ENCODE peak calls at places on chromosome 13, in seven cellular contexts. X, U, I, P, V, M and E are unnamed samples.

GRCh38 chr13:50222569-50223332 is 207.5 kb downstream of the KCNRG start:
- DNase-seq in X (no peak), P (no peak), I (peak; percentile 68), M (peak; percentile 35), V (no peak), U (peak; percentile 62), E (no peak)

GRCh38 chr13:47249296-47249695 is 352.4 kb upstream of the HTR2A start:
- DNase-seq in U (no peak), X (no peak), I (peak; percentile 7), V (no peak), P (no peak), M (no peak), E (no peak)

GRCh38 chr13:104943331-104943730 is 1592.1 kb downstream of the EFNB2 start:
- DNase-seq in X (no peak), U (no peak), P (no peak), M (no peak), V (no peak), I (no peak), E (no peak)

GRCh38 chr13:20487927-20488326 is 37.7 kb downstream of the CRYL1 start:
- DNase-seq in I (no peak), M (no peak), P (no peak), U (no peak), X (no peak), V (no peak), E (no peak)

GRCh38 chr13:110382229-110382628 is 75.1 kb downstream of the COL4A2 start:
- DNase-seq in X (no peak), M (peak; percentile 34), U (peak; percentile 89), V (no peak), I (peak; percentile 92), P (no peak), E (no peak)

GRCh38 chr13:46559272-46559805 is 6.4 kb downstream of the LRCH1 start:
- DNase-seq in V (no peak), P (no peak), X (no peak), U (no peak), M (peak; percentile 20), I (no peak), E (no peak)

GRCh38 chr13:45102136-45102802 is 18.0 kb upstream of the GTF2F2 start:
- DNase-seq in M (no peak), P (no peak), I (peak; percentile 55), U (no peak), V (no peak), X (no peak), E (peak; percentile 63)

GRCh38 chr13:109155301-109155761 is 525.9 kb downstream of the MYO16 start:
- DNase-seq in M (peak; percentile 88), I (peak; percentile 50), U (peak; percentile 95), X (no peak), P (no peak), V (no peak), E (no peak)

GRCh38 chr13:111115841-111116500 is 861 bp downstream of the ARHGEF7 start:
- DNase-seq in U (peak; percentile 94), V (peak; percentile 47), M (peak; percentile 71), X (no peak), I (peak; percentile 87), P (peak; percentile 56), E (peak; percentile 32)

GRCh38 chr13:112970552-112971287 is 1.7 kb downstream of the MCF2L start:
- DNase-seq in X (no peak), U (no peak), V (no peak), P (no peak), M (no peak), I (no peak), E (no peak)

GRCh38 chr13:28574617-28575142 is 79.8 kb upstream of the FLT1 start:
- DNase-seq in M (peak; percentile 90), X (no peak), V (peak; percentile 30), P (no peak), I (peak; percentile 100), U (peak; percentile 98), E (no peak)

GRCh38 chr13:43543331-43543730 is 243.4 kb downstream of the ENOX1 start:
- DNase-seq in P (no peak), V (no peak), M (no peak), X (no peak), U (no peak), I (peak; percentile 52), E (no peak)

GRCh38 chr13:110403721-110404120 is 96.6 kb downstream of the COL4A2 start:
- DNase-seq in U (peak; percentile 65), M (peak; percentile 58), I (peak; percentile 67), V (no peak), X (no peak), P (no peak), E (no peak)

GRCh38 chr13:44605711-44606110 is 29.6 kb upstream of the TSC22D1 start:
- DNase-seq in I (no peak), U (no peak), V (no peak), X (no peak), P (no peak), M (no peak), E (no peak)

DNA sequence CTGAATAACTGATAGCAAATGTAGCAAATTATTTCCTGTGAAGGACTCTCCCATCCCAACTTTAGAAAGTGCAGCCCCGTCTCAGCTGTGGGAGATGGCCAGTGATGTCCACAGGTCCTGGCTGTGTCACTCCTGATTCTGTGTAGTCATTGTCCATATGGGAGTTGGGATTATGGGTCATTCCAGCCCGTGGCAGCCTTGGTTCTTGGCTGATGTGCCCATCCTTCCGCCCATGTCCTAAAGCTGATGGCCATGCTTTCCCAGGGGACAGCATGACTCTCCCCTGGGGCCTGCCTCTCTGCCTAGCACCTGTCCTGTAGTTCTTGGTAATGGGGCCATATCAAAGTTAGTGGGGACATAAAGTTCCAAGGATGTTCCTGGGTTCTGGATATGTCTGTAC is 43.9 kb upstream of the C1QTNF9 start:
- DNase-seq in P (no peak), I (no peak), U (no peak), V (no peak), M (no peak), X (no peak), E (no peak)
- H3K23ac ChIP-seq in P (no peak overlapping the region), I (no peak overlapping the region), U (no peak overlapping the region), V (no peak overlapping the region), M (no peak overlapping the region), X (no peak overlapping the region), E (no peak overlapping the region)

GRCh38 chr13:26978081-26978860 is 193.3 kb downstream of the USP12 start:
- DNase-seq in I (no peak), M (no peak), P (no peak), U (no peak), X (peak; percentile 56), V (peak; percentile 90), E (no peak)

GRCh38 chr13:26980099-26981031 is 191.2 kb downstream of the USP12 start:
- DNase-seq in M (no peak), X (no peak), I (no peak), U (no peak), P (no peak), V (no peak), E (no peak)

GRCh38 chr13:26976336-26976735 is 195.3 kb downstream of the USP12 start:
- DNase-seq in I (no peak), P (no peak), U (no peak), M (no peak), X (no peak), V (no peak), E (no peak)

GRCh38 chr13:26979334-26979733 is 192.3 kb downstream of the USP12 start:
- DNase-seq in M (no peak), P (no peak), V (no peak), U (no peak), X (no peak), I (no peak), E (no peak)

DNA sequence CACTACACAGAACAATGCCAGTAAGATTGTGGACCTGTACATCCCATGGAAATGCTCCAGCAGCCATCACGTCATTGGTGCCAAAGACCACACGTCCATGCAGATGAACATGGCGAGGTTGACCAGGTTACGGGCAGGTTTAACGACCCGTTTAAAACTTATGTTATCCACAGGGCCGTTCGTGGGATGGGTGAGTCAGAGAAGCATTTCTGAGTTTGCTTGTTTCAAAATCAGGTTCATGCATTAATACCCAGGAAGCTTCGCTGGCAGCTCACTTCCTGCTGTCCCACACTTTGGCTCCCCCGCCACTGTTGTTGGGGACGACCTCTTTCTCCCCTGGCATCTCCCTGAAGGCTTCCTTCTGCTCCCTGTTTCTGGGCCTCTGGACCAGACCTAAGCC is 194.1 kb downstream of the USP12 start:
- DNase-seq in V (no peak), M (no peak), X (no peak), I (peak; percentile 49), P (no peak), U (peak; percentile 37), E (no peak)
- H3K4ac ChIP-seq in V (no peak overlapping the region), M (no peak overlapping the region), X (no peak overlapping the region), I (peak overlapping the region; percentile 69), P (no peak overlapping the region), U (no peak overlapping the region), E (no peak overlapping the region)

GRCh38 chr13:85431720-85432119 is 367.5 kb downstream of the SLITRK6 start:
- DNase-seq in M (no peak), U (no peak), V (no peak), I (no peak), X (no peak), P (no peak), E (no peak)
- H3K23ac ChIP-seq in M (no peak overlapping the region), U (no peak overlapping the region), V (no peak overlapping the region), I (no peak overlapping the region), X (no peak overlapping the region), P (no peak overlapping the region), E (no peak overlapping the region)

GRCh38 chr13:114179087-114179658 is at the start of gene CFAP97D2:
- DNase-seq in M (no peak), V (peak; percentile 46), U (no peak), I (no peak), X (no peak), P (no peak), E (no peak)
- H3K4ac ChIP-seq in M (no peak within 1 kb of the TSS), V (no peak within 1 kb of the TSS), U (no peak within 1 kb of the TSS), I (no peak within 1 kb of the TSS), X (no peak within 1 kb of the TSS), P (no peak within 1 kb of the TSS), E (no peak within 1 kb of the TSS)

GRCh38 chr13:58134525-58134924 is 503.0 kb downstream of the PCDH17 start:
- DNase-seq in X (no peak), I (no peak), M (no peak), P (no peak), U (no peak), V (no peak), E (no peak)

GRCh38 chr13:58134012-58134411 is 502.5 kb downstream of the PCDH17 start:
- DNase-seq in V (peak; percentile 25), I (no peak), M (no peak), X (no peak), P (no peak), U (no peak), E (peak; percentile 2)
- H3K23ac ChIP-seq in V (no peak overlapping the region), I (no peak overlapping the region), M (no peak overlapping the region), X (no peak overlapping the region), P (no peak overlapping the region), U (no peak overlapping the region), E (no peak overlapping the region)

GRCh38 chr13:62092536-62092935 is 676.9 kb upstream of the PCDH20 start:
- DNase-seq in X (no peak), U (no peak), I (no peak), V (no peak), P (no peak), M (no peak), E (no peak)
- H3K4ac ChIP-seq in X (no peak overlapping the region), U (no peak overlapping the region), I (no peak overlapping the region), V (no peak overlapping the region), P (no peak overlapping the region), M (no peak overlapping the region), E (no peak overlapping the region)